ENCODE peak calls at places on chromosomes 5 and 9, in six cellular contexts. I is heart left ventricle, B is OCI-LY7, D is PC-3, H is GM23248, E is SJSA1. R is an unnamed sample. For H3K9me3 and H3K4me1, the result is how much of the 10 kb centered on the place peaks cover.

GRCh38 chr5:101102506-101102905 is 199.4 kb upstream of the ST8SIA4 start:
- DNase-seq in I (no peak), B (no peak), D (peak), H (peak), E (no peak), R (no peak)

GRCh38 chr5:171867786-171868185 is 82.2 kb downstream of the SMIM23 start:
- DNase-seq in I (no peak), B (no peak), D (no peak), H (peak), E (no peak), R (no peak)

GRCh38 chr5:143404416-143405062 is 1.1 kb upstream of the NR3C1 start:
- DNase-seq in I (peak), B (peak), D (peak), H (peak), E (peak), R (peak)

GRCh38 chr9:77980622-77981021 is 51.0 kb downstream of the GNAQ start:
- DNase-seq in I (no peak), B (no peak), D (no peak), H (peak), E (no peak), R (no peak)

GRCh38 chr5:73966411-73966810 is 340.4 kb downstream of the ARHGEF28 start:
- DNase-seq in I (no peak), B (no peak), D (no peak), H (peak), E (no peak), R (no peak)

GRCh38 chr5:96597441-96598020 is 64.6 kb upstream of the CAST start:
- DNase-seq in I (no peak), B (no peak), D (peak), H (peak), E (no peak), R (no peak)

GRCh38 chr5:78399115-78399514 is 38.7 kb downstream of the SCAMP1 start:
- DNase-seq in I (no peak), B (no peak), D (no peak), H (no peak), E (no peak), R (no peak)

GRCh38 chr9:132834343-132834742 is 43.7 kb downstream of the AK8 start:
- DNase-seq in I (no peak), B (no peak), D (peak), H (no peak), E (no peak), R (no peak)

GRCh38 chr5:150289551-150290390 is at the start of gene CAMK2A:
- DNase-seq in I (no peak), B (no peak), D (no peak), H (no peak), E (no peak), R (no peak)

GRCh38 chr5:129412731-129413130 is 47.4 kb upstream of the ADAMTS19 start:
- DNase-seq in I (no peak), B (no peak), D (no peak), H (no peak), E (no peak), R (no peak)

GRCh38 chr9:99678550-99678949 is 143.1 kb upstream of the NR4A3 start:
- DNase-seq in I (no peak), B (no peak), D (no peak), H (no peak), E (no peak), R (no peak)

GRCh38 chr5:83653669-83654068 is 67.0 kb downstream of the HAPLN1 start:
- DNase-seq in I (no peak), B (no peak), D (no peak), H (no peak), E (no peak), R (no peak)

GRCh38 chr9:108478871-108479332 is 376.9 kb downstream of the ACTL7B start:
- DNase-seq in I (no peak), B (no peak), D (peak), H (peak), E (no peak), R (no peak)

GRCh38 chr9:129712595-129713524 is 40.0 kb downstream of the PTGES start:
- DNase-seq in I (no peak), B (no peak), D (peak), H (peak), E (peak), R (no peak)

GRCh38 chr5:136453986-136454758 is 88.8 kb upstream of the TRPC7 start:
- DNase-seq in I (no peak), B (no peak), D (no peak), H (no peak), E (no peak), R (no peak)

GRCh38 chr5:141969783-141970741 is 1.2 kb downstream of the RNF14 start:
- DNase-seq in I (no peak), B (peak), D (peak), H (peak), E (peak), R (peak)

GRCh38 chr5:38191693-38192092 is 66.7 kb upstream of the EGFLAM start:
- DNase-seq in I (no peak), B (no peak), D (no peak), H (no peak), E (no peak), R (no peak)

GRCh38 chr9:135937521-135938489 is 23.4 kb downstream of the UBAC1 start:
- DNase-seq in I (no peak), B (no peak), D (no peak), H (no peak), E (no peak), R (no peak)

GRCh38 chr5:112689510-112689909 is 48.2 kb upstream of the APC start:
- DNase-seq in I (no peak), B (no peak), D (no peak), H (peak), E (peak), R (no peak)

GRCh38 chr9:136615631-136616306 is 46.9 kb upstream of the EGFL7 start:
- DNase-seq in I (no peak), B (no peak), D (peak), H (no peak), E (no peak), R (no peak)

GRCh38 chr5:140258016-140258415 is 44.9 kb downstream of the PFDN1 start:
- DNase-seq in I (no peak), B (no peak), D (no peak), H (peak), E (peak), R (no peak)

GRCh38 chr5:15772131-15772530 is 272.2 kb downstream of the FBXL7 start:
- DNase-seq in I (no peak), B (no peak), D (no peak), H (no peak), E (no peak), R (no peak)

GRCh38 chr5:9644630-9645029 is 14.5 kb upstream of the TAS2R1 start:
- DNase-seq in I (no peak), B (no peak), D (peak), H (peak), E (peak), R (no peak)

GRCh38 chr5:21774281-21774680 is 1078.9 kb downstream of the CDH12 start:
- DNase-seq in I (no peak), B (no peak), D (peak), H (no peak), E (no peak), R (no peak)

DNA sequence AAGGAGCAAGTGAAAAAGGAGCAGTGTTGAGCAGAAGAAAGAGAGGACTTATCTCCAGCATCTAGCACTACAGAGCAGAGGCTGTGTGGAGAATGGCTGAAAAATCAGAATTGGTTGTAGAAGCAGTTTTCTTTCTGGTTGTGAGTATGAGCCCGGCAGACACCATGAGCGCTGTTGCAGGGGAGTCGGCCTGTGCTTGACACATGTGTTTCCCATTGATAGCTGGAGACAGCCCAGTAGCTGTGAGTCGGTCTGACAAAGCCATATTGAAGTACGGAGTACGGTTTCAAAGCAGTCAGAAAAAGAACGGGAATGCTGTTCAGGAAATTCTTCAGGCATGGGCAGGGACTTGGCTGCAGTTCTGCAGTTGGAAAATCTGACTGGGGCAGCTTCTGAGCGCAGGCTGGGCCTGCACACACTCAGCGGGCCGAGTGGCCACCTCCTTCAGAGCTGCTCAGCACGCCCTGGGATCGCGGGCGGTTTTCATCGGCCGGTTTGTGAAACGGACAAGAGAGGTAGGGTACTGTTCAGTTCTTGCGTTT is at the start of gene SGCD:
- DNase-seq in I (peak), B (no peak), D (no peak), H (peak), E (no peak), R (no peak)
- H3K27ac ChIP-seq in I (peak), B (no peak), D (no peak), H (peak), E (no peak), R (no peak)

GRCh38 chr9:118751077-118751847 is 618.0 kb downstream of the BRINP1 start:
- DNase-seq in I (no peak), B (no peak), D (no peak), H (no peak), E (no peak), R (no peak)
- H3K9me3 ChIP-seq in I (under half), B (under half), D (under half), H (under half), E (under half), R (under half)

DNA sequence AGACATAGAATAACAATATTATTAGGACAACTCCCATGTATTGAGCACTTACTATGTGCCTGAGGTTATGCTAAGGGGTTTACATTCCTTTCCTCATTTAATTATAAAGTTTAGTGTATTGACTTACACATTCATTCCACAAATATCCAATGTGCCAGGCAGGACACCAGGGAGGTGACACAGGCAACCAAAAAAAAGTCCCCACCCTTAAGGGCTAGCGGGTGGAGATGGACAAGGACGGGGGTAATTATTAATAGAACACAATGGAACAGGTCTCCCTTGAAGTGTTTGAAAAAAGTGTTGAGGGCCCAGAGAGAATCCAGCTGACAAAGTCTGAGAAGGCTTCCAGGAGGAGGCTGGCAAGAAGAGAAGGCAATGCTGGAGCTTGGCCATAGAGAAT is 5.7 kb downstream of the TBC1D2 start:
- DNase-seq in I (no peak), B (no peak), D (no peak), H (peak), E (no peak), R (no peak)
- H3K4me1 ChIP-seq in I (under half), B (under half), D (half or more), H (half or more), E (under half), R (half or more)

GRCh38 chr9:115157245-115157674 is 39.3 kb upstream of the TNC start:
- DNase-seq in I (no peak), B (no peak), D (peak), H (peak), E (peak), R (no peak)

GRCh38 chr9:115161431-115161830 is 43.5 kb upstream of the TNC start:
- DNase-seq in I (no peak), B (no peak), D (no peak), H (no peak), E (no peak), R (no peak)

GRCh38 chr9:115162946-115163345 is 45.0 kb upstream of the TNC start:
- DNase-seq in I (no peak), B (no peak), D (no peak), H (peak), E (no peak), R (no peak)

GRCh38 chr9:115154969-115155534 is 37.1 kb upstream of the TNC start:
- DNase-seq in I (no peak), B (no peak), D (no peak), H (no peak), E (no peak), R (no peak)

DNA sequence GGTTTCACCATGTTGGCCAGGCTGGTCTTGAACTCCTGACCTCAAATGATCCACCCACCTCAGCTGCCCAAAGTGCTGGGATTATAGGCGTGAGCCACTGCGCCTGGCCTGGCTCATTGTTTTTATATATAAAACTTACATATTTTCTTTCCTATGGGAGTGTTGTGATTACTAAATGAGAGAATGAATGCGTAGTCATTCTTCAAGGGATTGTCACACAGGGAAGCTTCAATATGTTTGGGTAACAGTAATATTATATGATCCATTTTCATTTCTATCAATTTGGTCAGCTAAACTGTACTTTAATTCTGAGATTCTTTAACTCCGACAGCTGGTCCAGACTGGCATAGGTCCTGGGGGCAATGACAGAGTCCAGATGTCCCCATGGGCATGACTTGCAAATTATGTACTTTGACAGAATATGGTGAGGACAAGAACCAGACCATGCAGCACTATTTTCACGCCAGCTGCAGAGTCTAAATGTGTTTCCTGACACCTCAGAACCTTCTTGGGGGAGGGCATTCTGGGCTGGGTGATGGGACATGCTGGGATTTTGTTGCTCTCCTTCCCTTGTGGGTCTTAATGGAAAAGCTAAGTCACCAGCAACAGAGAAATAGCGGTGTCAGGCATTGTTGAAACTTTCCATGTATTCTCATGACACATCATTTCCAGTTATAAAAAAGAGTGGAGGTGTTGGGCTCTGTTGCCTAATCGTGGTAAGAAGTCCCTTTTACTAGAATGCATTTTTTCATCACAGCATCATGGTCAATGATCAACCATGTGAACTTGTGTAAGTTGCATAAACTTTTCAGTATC is 40.9 kb upstream of the TNC start:
- DNase-seq in I (no peak), B (no peak), D (no peak), H (peak), E (no peak), R (no peak)
- H3K27ac ChIP-seq in I (no peak), B (no peak), D (no peak), H (peak), E (no peak), R (no peak)

DNA sequence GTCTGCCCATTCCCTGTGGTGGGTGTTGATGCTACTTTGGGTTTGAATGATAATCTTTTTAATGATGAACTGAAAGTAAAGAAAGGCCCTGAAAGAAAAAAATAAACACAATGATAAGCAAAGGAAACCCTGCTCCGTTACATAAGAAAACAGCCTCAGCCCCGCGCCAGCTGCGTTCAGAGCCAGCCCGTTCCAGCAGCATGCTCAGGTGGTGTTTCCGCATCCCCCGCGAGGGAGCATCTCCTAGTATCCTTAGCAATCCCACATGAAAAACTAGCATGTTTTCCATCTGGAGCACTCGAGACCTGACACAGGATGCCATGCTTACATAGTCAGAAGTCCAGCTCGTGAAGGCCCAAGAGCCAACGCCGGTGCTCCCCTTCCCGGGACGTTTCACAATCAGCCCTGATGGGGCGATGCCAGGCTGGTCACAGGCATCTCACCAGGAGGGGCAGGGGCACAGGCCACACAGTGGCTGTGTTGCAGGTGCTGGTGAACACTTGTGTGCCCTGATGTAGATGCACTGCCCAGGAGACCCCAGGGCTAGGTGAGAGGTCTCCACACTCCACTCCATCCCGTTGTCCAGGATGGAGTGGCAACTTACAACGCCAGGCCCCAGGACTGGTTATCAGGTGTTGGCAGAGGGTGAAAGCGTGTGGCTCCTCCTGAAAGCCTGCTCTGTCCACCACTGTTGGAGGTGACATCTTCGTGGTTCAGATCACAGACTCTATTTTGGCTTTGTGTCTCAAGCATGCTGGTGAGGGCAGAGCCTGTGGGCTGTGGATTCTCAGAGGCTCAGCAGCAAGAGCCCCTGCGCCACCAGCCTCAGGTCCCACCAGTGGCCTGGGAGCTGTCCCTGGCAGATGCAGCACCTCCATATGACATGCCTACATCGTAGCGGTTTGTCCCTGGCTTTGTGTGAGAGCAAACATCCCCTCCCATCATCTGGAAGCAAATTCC is 246.8 kb upstream of the IRX1 start:
- DNase-seq in I (no peak), B (no peak), D (no peak), H (no peak), E (peak), R (no peak)
- H3K9me3 ChIP-seq in I (under half), B (under half), D (under half), H (under half), E (under half), R (under half)

DNA sequence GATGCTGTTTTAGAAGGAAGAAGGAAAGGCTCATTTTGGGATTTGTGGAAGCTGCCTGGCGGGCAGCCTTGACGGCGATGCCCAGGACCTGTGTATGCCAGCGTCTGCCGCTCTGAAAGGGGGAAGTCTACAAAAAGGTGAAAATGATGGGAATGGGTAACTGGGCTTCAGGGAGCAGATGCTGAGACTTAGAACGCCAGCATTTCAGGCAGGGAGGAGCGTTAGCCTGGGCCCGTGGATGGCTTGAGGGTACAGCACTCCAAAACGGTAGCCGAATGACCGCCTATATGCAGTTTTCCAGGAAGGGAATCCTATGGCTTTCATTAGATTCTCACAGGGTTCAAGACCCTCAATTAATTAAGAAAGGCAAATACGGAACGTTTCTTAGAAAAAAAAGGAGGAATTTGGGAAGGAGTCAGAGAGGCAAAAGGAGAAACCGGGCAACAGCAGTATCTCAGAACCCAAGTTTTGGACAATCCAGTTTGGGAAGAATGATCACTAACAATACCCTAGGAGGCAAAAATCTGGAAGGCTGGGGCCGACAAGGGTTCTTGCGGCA is 655 bp downstream of the AMACR start:
- DNase-seq in I (no peak), B (no peak), D (no peak), H (peak), E (no peak), R (no peak)
- H3K4me1 ChIP-seq in I (under half), B (under half), D (under half), H (under half), E (under half), R (under half)

R was measured in CD4-positive, alpha-beta memory T cell.